ENCODE peak calls at places on chromosomes 1 and 21, in four cellular contexts. N is thoracic aorta, M is dorsolateral prefrontal cortex, P is brain microvascular endothelial cell. Y is an unnamed sample.

GRCh38 chr1:173507205-173507846 is 30.2 kb downstream of the PRDX6 start:
- DNase-seq in N (no peak), M (no peak), P (peak), Y (peak)

GRCh38 chr21:34688145-34688544 is 19.4 kb downstream of the CLIC6 start:
- DNase-seq in N (no peak), M (peak), P (peak), Y (no peak)

GRCh38 chr1:223312705-223313414 is 51.1 kb downstream of the SUSD4 start:
- DNase-seq in N (no peak), M (no peak), P (no peak), Y (no peak)

GRCh38 chr1:54519709-54520108 is 28.3 kb upstream of the ACOT11 start:
- DNase-seq in N (no peak), M (no peak), P (no peak), Y (no peak)

GRCh38 chr1:216447898-216448568 is 24.8 kb upstream of the USH2A start:
- DNase-seq in N (no peak), M (no peak), P (no peak), Y (no peak)

GRCh38 chr1:64059556-64059955 is 143.9 kb upstream of the UBE2U start:
- DNase-seq in N (no peak), M (no peak), P (no peak), Y (no peak)

GRCh38 chr1:245710961-245711903 is 556.4 kb downstream of the KIF26B start:
- DNase-seq in N (no peak), M (no peak), P (no peak), Y (no peak)

GRCh38 chr21:15446193-15446592 is 283.6 kb upstream of the USP25 start:
- DNase-seq in N (no peak), M (no peak), P (no peak), Y (no peak)

GRCh38 chr1:33327587-33328325 is 6.9 kb upstream of the A3GALT2 start:
- DNase-seq in N (no peak), M (peak), P (peak), Y (peak)

GRCh38 chr1:158248122-158248521 is 6.1 kb upstream of the CD1A start:
- DNase-seq in N (no peak), M (no peak), P (no peak), Y (no peak)

DNA sequence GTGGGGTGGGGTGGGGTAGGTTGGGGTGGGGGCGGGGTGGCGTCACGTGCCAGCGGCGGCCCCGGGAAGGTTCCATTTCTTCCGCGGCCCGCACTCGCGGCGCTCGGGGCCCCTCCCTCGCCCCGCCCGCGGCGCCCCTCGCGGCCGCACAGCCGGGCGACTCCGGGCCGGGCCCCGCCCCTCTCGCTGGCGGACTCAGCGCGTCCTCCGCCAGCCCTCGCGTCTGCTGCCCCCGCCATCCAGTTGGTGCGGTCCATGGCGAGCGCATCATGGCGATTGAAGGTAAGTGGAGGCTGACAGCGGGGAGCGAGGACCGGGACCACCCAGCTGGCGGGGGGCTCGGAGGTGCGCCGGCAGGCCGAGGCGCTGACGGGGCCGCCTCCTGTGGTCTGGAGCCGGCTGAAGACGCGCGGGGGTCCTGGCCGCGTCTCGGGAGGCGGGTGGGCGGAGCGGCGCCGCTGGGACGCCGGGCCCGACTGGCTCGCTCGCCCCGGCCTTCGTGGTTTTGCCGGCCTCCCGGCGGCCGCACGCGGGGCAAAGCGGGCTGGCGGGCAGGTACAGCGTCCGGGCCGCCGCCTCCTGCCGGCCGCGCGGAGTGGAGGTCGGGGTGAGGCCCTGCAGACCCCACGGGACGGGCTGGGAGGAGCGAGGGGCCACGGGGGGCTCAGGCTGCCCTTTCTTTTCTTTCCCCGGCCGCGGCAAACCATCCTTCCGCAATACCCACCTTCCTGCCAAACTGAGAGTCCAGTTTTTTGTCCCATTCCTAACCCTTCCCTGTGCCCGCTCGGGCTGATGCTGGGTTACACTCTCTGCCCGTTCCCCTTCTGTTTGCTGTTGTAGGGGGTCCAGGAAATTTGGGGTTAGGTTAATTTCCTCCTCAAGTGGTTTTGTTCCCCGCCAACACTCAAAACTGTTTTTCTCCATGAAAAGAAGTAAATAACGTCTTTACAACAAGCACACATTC is at the start of gene SYT14:
- DNase-seq in N (no peak), M (peak), P (peak), Y (peak)
- TF ChIP-seq CTCF in N (no peak), M (peak), P (peak), Y (peak)

GRCh38 chr1:39142394-39143060 is 62.0 kb upstream of the MACF1 start:
- DNase-seq in N (no peak), M (no peak), P (no peak), Y (no peak)
- TF ChIP-seq CTCF in N (no peak), M (no peak), P (no peak), Y (no peak)

GRCh38 chr1:227885648-227886502 is 61.9 kb downstream of the WNT9A start:
- DNase-seq in N (no peak), M (no peak), P (peak), Y (no peak)
- TF ChIP-seq CTCF in N (no peak), M (no peak), P (no peak), Y (no peak)

DNA sequence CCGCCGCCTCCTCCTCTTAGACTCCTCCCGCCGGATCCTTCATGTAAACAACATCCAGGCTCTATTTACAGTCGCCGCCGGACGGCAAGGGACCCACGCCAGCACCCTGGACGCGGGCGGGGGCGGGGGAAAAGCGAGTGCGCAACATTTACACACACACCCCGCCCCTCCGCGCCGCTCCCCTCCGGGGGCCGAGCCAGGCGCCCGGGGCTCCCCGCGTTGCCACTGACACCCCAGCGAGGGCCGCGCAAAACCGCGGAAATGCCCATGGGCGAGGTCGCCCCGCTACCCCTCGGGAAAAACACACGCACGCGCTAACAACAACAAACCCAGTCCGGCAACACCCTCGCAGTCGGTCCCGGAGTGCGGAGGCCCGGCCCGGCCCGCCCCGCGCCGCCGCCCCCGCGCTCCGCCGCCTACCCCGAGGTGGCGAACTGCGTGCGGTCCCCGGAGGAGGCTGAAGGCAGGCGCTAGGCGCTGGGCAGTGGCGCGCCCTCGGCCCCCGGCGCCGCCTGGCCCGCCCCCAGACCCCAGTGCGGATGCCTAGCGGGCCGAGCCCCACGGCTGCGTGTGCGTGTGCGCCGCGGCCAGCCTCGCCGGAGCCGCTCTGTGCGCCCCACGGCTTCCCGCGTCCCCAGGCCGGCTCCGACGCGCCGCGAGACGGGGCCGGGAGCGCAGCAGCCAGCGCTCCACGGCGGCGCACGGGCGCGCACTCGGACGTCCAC is 81.1 kb upstream of the AK4 start:
- DNase-seq in N (peak), M (peak), P (peak), Y (peak)
- TF ChIP-seq CTCF in N (no peak), M (no peak), P (no peak), Y (no peak)

GRCh38 chr21:46552865-46553379 is 52.0 kb downstream of the S100B start:
- DNase-seq in N (no peak), M (no peak), P (no peak), Y (no peak)

GRCh38 chr21:46555678-46556077 is 49.2 kb downstream of the S100B start:
- DNase-seq in N (no peak), M (no peak), P (no peak), Y (no peak)

GRCh38 chr21:46555225-46555617 is 49.7 kb downstream of the S100B start:
- DNase-seq in N (no peak), M (no peak), P (no peak), Y (no peak)

GRCh38 chr21:46553993-46554392 is 50.9 kb downstream of the S100B start:
- DNase-seq in N (no peak), M (no peak), P (no peak), Y (no peak)

GRCh38 chr21:46554431-46555224 is 50.3 kb downstream of the S100B start:
- DNase-seq in N (no peak), M (no peak), P (no peak), Y (no peak)
- TF ChIP-seq CTCF in N (no peak), M (no peak), P (no peak), Y (no peak)

DNA sequence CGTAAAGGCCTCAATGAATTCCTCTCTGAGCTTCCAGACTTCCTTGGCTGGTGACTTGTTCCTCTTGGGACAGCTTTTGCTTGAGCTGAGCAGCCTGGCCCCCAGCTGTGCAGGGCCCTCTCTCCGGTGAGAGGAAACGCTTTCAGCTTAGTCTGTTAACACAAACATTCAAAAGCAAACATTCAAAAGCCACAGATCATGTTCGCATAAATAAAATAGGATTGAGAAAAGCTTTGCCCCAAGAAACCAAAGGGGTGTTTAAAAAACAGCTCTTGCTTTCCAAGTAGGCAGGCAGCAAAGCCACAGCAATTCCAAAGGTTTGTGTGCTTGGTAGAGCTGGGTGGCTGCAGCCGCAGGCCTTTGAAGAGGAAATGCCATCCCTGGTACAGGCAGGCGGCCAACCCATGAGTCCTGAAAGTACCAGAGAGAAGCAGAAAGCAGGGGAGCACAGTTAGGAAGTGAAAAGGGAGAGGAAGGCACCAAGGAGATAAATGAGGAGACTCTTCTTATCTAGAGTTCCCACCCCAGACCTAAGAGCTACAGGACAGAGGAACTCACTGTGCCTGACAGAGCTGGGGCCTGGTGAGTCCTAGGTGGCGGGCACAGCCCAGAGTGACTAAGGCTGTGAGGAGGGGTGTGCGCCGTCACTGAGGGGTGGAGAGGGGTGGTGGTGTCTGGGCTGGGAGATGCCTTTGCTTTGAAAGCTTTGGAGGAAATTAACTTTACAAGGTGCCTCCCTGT is 48.4 kb downstream of the CCN1 start:
- DNase-seq in N (no peak), M (no peak), P (peak), Y (no peak)
- TF ChIP-seq CTCF in N (no peak), M (no peak), P (no peak), Y (no peak)

DNA sequence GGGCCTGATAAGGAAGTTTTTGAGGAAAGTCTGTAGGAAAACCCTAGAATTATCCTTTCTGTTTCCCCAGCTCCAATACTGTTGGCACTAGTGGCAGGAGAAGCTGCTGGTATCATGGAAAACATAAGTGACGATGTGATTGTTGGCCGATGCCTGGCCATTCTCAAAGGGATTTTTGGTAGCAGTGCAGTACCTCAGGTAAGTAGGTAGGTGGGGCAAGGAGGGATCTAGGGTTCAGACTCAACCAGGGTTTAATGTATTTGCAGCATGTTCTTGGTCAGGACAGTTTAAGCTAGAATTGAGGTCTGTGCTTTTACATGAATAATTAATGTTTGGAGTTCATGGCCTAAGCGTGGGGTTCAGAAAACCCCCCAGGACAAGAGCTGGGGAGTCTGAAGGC is 62.1 kb downstream of the KDM1A start:
- DNase-seq in N (no peak), M (no peak), P (no peak), Y (no peak)
- TF ChIP-seq CTCF in N (no peak), M (no peak), P (peak), Y (no peak)

Y was measured in AG09319.